ENCODE peak calls at places on chromosomes 4 and X, in nine cellular contexts. B is H1, R is HepG2, O is endothelial cell of umbilical vein, Q is transverse colon, H is HCT116, L is K562, J is suprapubic skin, V is spleen. F is an unnamed sample.
A peak's percentile ranks its signal among the peaks of the same experiment; 100 is the strongest.

GRCh38 chr4:16991455-16991854 is 93.0 kb upstream of the LDB2 start:
- DNase-seq in R (no peak), J (no peak), H (no peak), B (no peak), Q (no peak), O (peak; percentile 25), V (no peak), L (no peak), F (no peak)

GRCh38 chrX:39398215-39398972 is 597.1 kb downstream of the MID1IP1 start:
- DNase-seq in H (no peak), L (no peak), V (no peak), O (no peak), J (no peak), Q (no peak), B (no peak), R (no peak), F (no peak)

GRCh38 chr4:158523990-158524545 is 2.4 kb downstream of the RXFP1 start:
- DNase-seq in O (no peak), B (no peak), J (no peak), L (no peak), V (no peak), H (peak; percentile 4), Q (no peak), R (no peak), F (no peak)

GRCh38 chr4:127309360-127310095 is 323.2 kb upstream of the INTU start:
- DNase-seq in J (peak; percentile 72), V (no peak), Q (no peak), L (no peak), H (peak; percentile 21), R (no peak), B (no peak), O (no peak), F (no peak)

GRCh38 chr4:41132055-41132683 is 82.2 kb downstream of the APBB2 start:
- DNase-seq in Q (peak; percentile 48), L (no peak), O (no peak), R (peak; percentile 94), V (no peak), B (no peak), J (no peak), H (no peak), F (no peak)

GRCh38 chr4:75142377-75142776 is 209.5 kb downstream of the PARM1 start:
- DNase-seq in B (no peak), V (no peak), J (no peak), O (no peak), L (no peak), Q (no peak), R (no peak), H (no peak), F (no peak)

GRCh38 chr4:94636004-94636403 is 121.8 kb upstream of the BMPR1B start:
- DNase-seq in Q (no peak), B (no peak), R (no peak), J (no peak), L (no peak), H (no peak), V (no peak), O (no peak), F (no peak)

GRCh38 chrX:118824173-118824782 is 654 bp downstream of the ZCCHC12 start:
- DNase-seq in B (no peak), L (no peak), H (no peak), O (no peak), V (no peak), Q (no peak), J (no peak), R (no peak), F (no peak)

GRCh38 chr4:2283199-2283711 is 21.3 kb upstream of the MXD4 start:
- DNase-seq in J (no peak), O (no peak), Q (no peak), L (no peak), H (no peak), V (peak; percentile 1), B (no peak), R (no peak), F (no peak)

GRCh38 chr4:121822796-121823504 is 733 bp downstream of the CCNA2 start:
- DNase-seq in B (no peak), R (peak; percentile 64), L (peak; percentile 84), H (no peak), J (peak; percentile 69), V (no peak), Q (peak; percentile 25), O (peak; percentile 39), F (no peak)

GRCh38 chr4:2482693-2483092 is 13.8 kb downstream of the RNF4 start:
- DNase-seq in B (no peak), O (peak; percentile 68), V (no peak), H (no peak), Q (no peak), L (no peak), J (no peak), R (peak; percentile 26), F (no peak)

GRCh38 chr4:122803788-122804208 is 22.8 kb upstream of the FGF2 start:
- DNase-seq in V (no peak), H (no peak), R (no peak), Q (no peak), B (no peak), J (no peak), L (peak; percentile 92), O (peak; percentile 53), F (no peak)

GRCh38 chr4:86822136-86822535 is 27.0 kb downstream of the SLC10A6 start:
- DNase-seq in Q (no peak), J (no peak), H (no peak), B (no peak), O (no peak), V (no peak), R (no peak), L (no peak), F (no peak)

GRCh38 chr4:3648195-3648594 is 116.0 kb upstream of the LRPAP1 start:
- DNase-seq in J (no peak), B (no peak), H (no peak), O (no peak), V (no peak), R (no peak), Q (no peak), L (no peak), F (no peak)

GRCh38 chr4:157957905-157958304 is 214.9 kb downstream of the GASK1B start:
- DNase-seq in H (no peak), B (no peak), L (no peak), R (no peak), Q (no peak), V (no peak), O (no peak), J (no peak), F (no peak)

GRCh38 chr4:94641702-94642560 is 115.8 kb upstream of the BMPR1B start:
- DNase-seq in O (peak; percentile 69), Q (no peak), V (no peak), H (peak; percentile 64), B (no peak), R (peak; percentile 10), J (no peak), L (no peak), F (no peak)

GRCh38 chr4:48228887-48229462 is 40.7 kb downstream of the TEC start:
- DNase-seq in R (no peak), Q (no peak), O (no peak), L (no peak), B (no peak), V (no peak), J (no peak), H (no peak), F (no peak)

GRCh38 chrX:9785944-9786741 is at the start of gene SHROOM2:
- DNase-seq in V (peak; percentile 48), J (no peak), H (no peak), L (no peak), R (no peak), O (no peak), Q (no peak), B (no peak), F (no peak)

GRCh38 chr4:84952776-84953175 is 13.7 kb downstream of the WDFY3 start:
- DNase-seq in V (no peak), R (no peak), L (no peak), O (no peak), J (no peak), B (no peak), Q (no peak), H (no peak), F (no peak)
- H3K27ac ChIP-seq in V (no peak overlapping the region), R (no peak overlapping the region), L (no peak overlapping the region), O (no peak overlapping the region), J (peak overlapping the region; percentile 53), B (no peak overlapping the region), Q (no peak overlapping the region), H (no peak overlapping the region), F (no peak overlapping the region)

GRCh38 chr4:36310793-36311192 is 29.4 kb downstream of the DTHD1 start:
- DNase-seq in Q (peak; percentile 23), B (no peak), R (no peak), J (no peak), V (peak; percentile 66), H (no peak), L (no peak), O (no peak), F (no peak)
- TF ChIP-seq POLR2AphosphoS5 in Q (no peak), B (no peak), R (no peak), J (no peak), V (no peak), H (no peak), L (no peak), O (no peak), F (no peak)

GRCh38 chr4:113979157-113979972 is at the start of gene ARSJ:
- DNase-seq in H (peak; percentile 32), V (peak; percentile 73), Q (peak; percentile 54), O (peak; percentile 82), R (no peak), B (peak; percentile 25), L (no peak), J (peak; percentile 66), F (no peak)

GRCh38 chr4:113978561-113979156 is 788 bp downstream of the ARSJ start:
- DNase-seq in B (no peak), L (no peak), O (peak; percentile 55), J (no peak), V (peak; percentile 57), Q (no peak), R (no peak), H (no peak), F (no peak)

GRCh38 chr4:113981591-113981990 is 2.1 kb upstream of the ARSJ start:
- DNase-seq in O (no peak), V (no peak), L (no peak), R (no peak), H (no peak), J (no peak), B (no peak), Q (no peak), F (no peak)

GRCh38 chr4:113979973-113980615 is 647 bp upstream of the ARSJ start:
- DNase-seq in Q (no peak), R (no peak), H (no peak), J (no peak), L (no peak), O (peak; percentile 55), V (no peak), B (peak; percentile 21), F (no peak)

DNA sequence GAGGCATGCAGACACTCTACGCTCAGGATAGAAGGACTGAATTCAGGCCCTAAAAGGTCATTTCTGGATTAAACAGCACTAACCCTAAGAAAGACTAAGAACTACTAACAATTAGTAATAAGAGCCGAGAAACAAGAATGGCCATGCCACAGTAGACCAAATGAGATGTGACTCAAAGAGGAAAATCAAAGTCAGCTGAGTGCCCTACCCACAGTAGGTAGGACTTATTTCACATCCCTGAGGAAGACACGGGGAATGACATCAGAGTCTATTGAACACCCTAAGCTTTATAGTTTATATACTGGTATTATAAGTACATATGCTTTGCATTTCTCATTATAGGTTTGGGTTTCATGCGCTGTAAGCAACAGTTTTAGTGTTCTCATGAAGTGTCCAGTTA is 2.7 kb upstream of the ARSJ start:
- DNase-seq in R (no peak), Q (no peak), O (no peak), L (no peak), B (no peak), V (no peak), H (no peak), J (no peak), F (no peak)
- H3K27ac ChIP-seq in R (no peak overlapping the region), Q (no peak overlapping the region), O (no peak overlapping the region), L (no peak overlapping the region), B (no peak overlapping the region), V (no peak overlapping the region), H (no peak overlapping the region), J (no peak overlapping the region), F (no peak overlapping the region)

GRCh38 chrX:1486177-1486576 is 33.5 kb upstream of the ASMTL start:
- DNase-seq in Q (no peak), R (no peak), J (peak; percentile 5), L (no peak), H (no peak), V (peak; percentile 21), B (no peak), O (no peak), F (no peak)
- TF ChIP-seq POLR2AphosphoS5 in Q (no peak), R (no peak), J (no peak), L (no peak), H (no peak), V (no peak), B (no peak), O (no peak), F (no peak)

F was measured in SK-N-MC.